ENCODE peak calls at places on chromosomes 16 and 17, in seven cellular contexts. One of them, this sample, is unnamed.

GRCh38 chr16:88331989-88332920 is 50.5 kb upstream of the ZNF469 start:
- DNase-seq in uterus: peak; percentile 61
- DNase-seq in A549: peak; percentile 95
- DNase-seq in dorsolateral prefrontal cortex: no peak
- DNase-seq in CD8-positive, alpha-beta T cell: no peak
- DNase-seq in right atrium auricular region: peak; percentile 79
- DNase-seq in CD8-positive, alpha-beta memory T cell: no peak
- DNase-seq in this sample: peak; percentile 66

GRCh38 chr17:28041844-28042656 is 427 bp upstream of the NLK start:
- DNase-seq in right atrium auricular region: no peak
- DNase-seq in CD8-positive, alpha-beta memory T cell: no peak
- DNase-seq in A549: peak; percentile 35
- DNase-seq in CD8-positive, alpha-beta T cell: no peak
- DNase-seq in uterus: no peak
- DNase-seq in dorsolateral prefrontal cortex: no peak
- DNase-seq in this sample: no peak

GRCh38 chr16:75379911-75380847 is 53.1 kb downstream of the CFDP1 start:
- DNase-seq in uterus: no peak
- DNase-seq in CD8-positive, alpha-beta T cell: peak; percentile 17
- DNase-seq in CD8-positive, alpha-beta memory T cell: peak; percentile 57
- DNase-seq in dorsolateral prefrontal cortex: no peak
- DNase-seq in A549: no peak
- DNase-seq in right atrium auricular region: no peak
- DNase-seq in this sample: no peak

GRCh38 chr16:10122546-10122945 is 59.7 kb downstream of the GRIN2A start:
- DNase-seq in CD8-positive, alpha-beta memory T cell: no peak
- DNase-seq in CD8-positive, alpha-beta T cell: no peak
- DNase-seq in uterus: no peak
- DNase-seq in A549: peak; percentile 10
- DNase-seq in dorsolateral prefrontal cortex: no peak
- DNase-seq in right atrium auricular region: no peak
- DNase-seq in this sample: peak; percentile 40

GRCh38 chr16:77812856-77813523 is 24.6 kb downstream of the VAT1L start:
- DNase-seq in dorsolateral prefrontal cortex: no peak
- DNase-seq in CD8-positive, alpha-beta memory T cell: no peak
- DNase-seq in CD8-positive, alpha-beta T cell: no peak
- DNase-seq in uterus: no peak
- DNase-seq in A549: no peak
- DNase-seq in right atrium auricular region: no peak
- DNase-seq in this sample: no peak

GRCh38 chr16:87840462-87840978 is 28.8 kb downstream of the SLC7A5 start:
- DNase-seq in uterus: no peak
- DNase-seq in right atrium auricular region: no peak
- DNase-seq in A549: no peak
- DNase-seq in dorsolateral prefrontal cortex: no peak
- DNase-seq in CD8-positive, alpha-beta memory T cell: no peak
- DNase-seq in CD8-positive, alpha-beta T cell: no peak
- DNase-seq in this sample: no peak

GRCh38 chr17:76268015-76268749 is 3.0 kb downstream of the UBALD2 start:
- DNase-seq in A549: no peak
- DNase-seq in dorsolateral prefrontal cortex: peak; percentile 82
- DNase-seq in CD8-positive, alpha-beta T cell: peak; percentile 57
- DNase-seq in right atrium auricular region: peak; percentile 94
- DNase-seq in uterus: peak; percentile 61
- DNase-seq in CD8-positive, alpha-beta memory T cell: peak; percentile 66
- DNase-seq in this sample: peak; percentile 82

GRCh38 chr16:81035975-81036750 is 521 bp downstream of the ATMIN start:
- DNase-seq in A549: peak; percentile 25
- DNase-seq in right atrium auricular region: no peak
- DNase-seq in CD8-positive, alpha-beta T cell: no peak
- DNase-seq in CD8-positive, alpha-beta memory T cell: no peak
- DNase-seq in uterus: no peak
- DNase-seq in dorsolateral prefrontal cortex: peak; percentile 22
- DNase-seq in this sample: peak; percentile 37

GRCh38 chr17:18946536-18946935 is 5.4 kb upstream of the SLC5A10 start:
- DNase-seq in right atrium auricular region: no peak
- DNase-seq in CD8-positive, alpha-beta T cell: no peak
- DNase-seq in dorsolateral prefrontal cortex: no peak
- DNase-seq in uterus: no peak
- DNase-seq in CD8-positive, alpha-beta memory T cell: no peak
- DNase-seq in A549: no peak
- DNase-seq in this sample: no peak

GRCh38 chr17:72976971-72977767 is 115.3 kb downstream of the SLC39A11 start:
- DNase-seq in CD8-positive, alpha-beta T cell: no peak
- DNase-seq in CD8-positive, alpha-beta memory T cell: no peak
- DNase-seq in A549: peak; percentile 65
- DNase-seq in dorsolateral prefrontal cortex: no peak
- DNase-seq in right atrium auricular region: peak; percentile 72
- DNase-seq in uterus: peak; percentile 45
- DNase-seq in this sample: peak; percentile 46

GRCh38 chr16:17832738-17833137 is 362.0 kb upstream of the XYLT1 start:
- DNase-seq in A549: no peak
- DNase-seq in right atrium auricular region: no peak
- DNase-seq in uterus: no peak
- DNase-seq in dorsolateral prefrontal cortex: no peak
- DNase-seq in CD8-positive, alpha-beta memory T cell: no peak
- DNase-seq in CD8-positive, alpha-beta T cell: no peak
- DNase-seq in this sample: no peak

GRCh38 chr17:75242461-75243042 is 18.9 kb downstream of the GGA3 start:
- DNase-seq in CD8-positive, alpha-beta memory T cell: peak; percentile 15
- DNase-seq in right atrium auricular region: no peak
- DNase-seq in A549: no peak
- DNase-seq in uterus: no peak
- DNase-seq in dorsolateral prefrontal cortex: no peak
- DNase-seq in CD8-positive, alpha-beta T cell: no peak
- DNase-seq in this sample: no peak

GRCh38 chr17:75241143-75241430 is 20.3 kb downstream of the GGA3 start:
- DNase-seq in CD8-positive, alpha-beta T cell: no peak
- DNase-seq in dorsolateral prefrontal cortex: no peak
- DNase-seq in right atrium auricular region: no peak
- DNase-seq in uterus: no peak
- DNase-seq in CD8-positive, alpha-beta memory T cell: no peak
- DNase-seq in A549: no peak
- DNase-seq in this sample: no peak

GRCh38 chr17:75240394-75241142 is 20.8 kb downstream of the GGA3 start:
- DNase-seq in CD8-positive, alpha-beta memory T cell: peak; percentile 27
- DNase-seq in CD8-positive, alpha-beta T cell: no peak
- DNase-seq in A549: peak; percentile 81
- DNase-seq in uterus: no peak
- DNase-seq in right atrium auricular region: no peak
- DNase-seq in dorsolateral prefrontal cortex: peak; percentile 58
- DNase-seq in this sample: no peak

GRCh38 chr17:75241502-75241901 is 19.9 kb downstream of the GGA3 start:
- DNase-seq in CD8-positive, alpha-beta memory T cell: no peak
- DNase-seq in A549: no peak
- DNase-seq in uterus: no peak
- DNase-seq in right atrium auricular region: no peak
- DNase-seq in dorsolateral prefrontal cortex: no peak
- DNase-seq in CD8-positive, alpha-beta T cell: no peak
- DNase-seq in this sample: no peak

DNA sequence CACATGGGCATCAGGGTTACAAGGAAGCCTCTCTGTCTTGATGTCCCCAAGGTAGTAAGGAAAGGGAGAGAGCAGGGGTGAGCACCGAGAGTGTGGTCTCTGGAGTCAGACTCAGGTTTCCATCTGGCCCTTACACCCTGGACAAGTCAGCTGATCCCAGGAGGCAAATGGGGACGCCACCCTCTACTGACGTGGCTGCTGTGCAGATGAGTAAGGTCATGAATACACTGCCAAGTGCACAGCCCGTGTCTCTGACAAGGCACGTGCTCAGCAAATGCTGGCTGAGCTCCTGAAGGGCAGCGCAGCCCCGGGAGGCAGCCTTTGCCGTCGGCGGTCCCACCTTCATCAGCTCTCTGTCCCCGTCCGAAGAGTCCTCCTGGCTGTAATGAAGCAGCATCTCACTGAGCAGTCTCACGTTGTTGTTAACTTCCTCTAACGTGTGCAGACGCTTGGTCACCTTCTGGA is 19.4 kb downstream of the GGA3 start:
- DNase-seq in right atrium auricular region: no peak
- DNase-seq in uterus: no peak
- DNase-seq in dorsolateral prefrontal cortex: no peak
- DNase-seq in A549: no peak
- DNase-seq in CD8-positive, alpha-beta memory T cell: no peak
- DNase-seq in CD8-positive, alpha-beta T cell: no peak
- DNase-seq in this sample: no peak
- H3K4me3 ChIP-seq in right atrium auricular region: no peak overlapping the region
- H3K4me3 ChIP-seq in uterus: no peak overlapping the region
- H3K4me3 ChIP-seq in dorsolateral prefrontal cortex: no peak overlapping the region
- H3K4me3 ChIP-seq in A549: no peak overlapping the region
- H3K4me3 ChIP-seq in CD8-positive, alpha-beta memory T cell: no peak overlapping the region
- H3K4me3 ChIP-seq in CD8-positive, alpha-beta T cell: no peak overlapping the region
- H3K4me3 ChIP-seq in this sample: no peak overlapping the region

GRCh38 chr16:11800385-11800718 is 3.3 kb upstream of the ZC3H7A start:
- DNase-seq in uterus: no peak
- DNase-seq in CD8-positive, alpha-beta T cell: no peak
- DNase-seq in CD8-positive, alpha-beta memory T cell: no peak
- DNase-seq in dorsolateral prefrontal cortex: no peak
- DNase-seq in A549: no peak
- DNase-seq in right atrium auricular region: no peak
- DNase-seq in this sample: no peak

GRCh38 chr16:11799017-11799381 is 1.9 kb upstream of the ZC3H7A start:
- DNase-seq in CD8-positive, alpha-beta T cell: no peak
- DNase-seq in dorsolateral prefrontal cortex: no peak
- DNase-seq in right atrium auricular region: no peak
- DNase-seq in A549: no peak
- DNase-seq in CD8-positive, alpha-beta memory T cell: no peak
- DNase-seq in uterus: no peak
- DNase-seq in this sample: no peak

GRCh38 chr16:11797957-11798299 is 870 bp upstream of the ZC3H7A start:
- DNase-seq in right atrium auricular region: no peak
- DNase-seq in CD8-positive, alpha-beta memory T cell: no peak
- DNase-seq in A549: peak; percentile 22
- DNase-seq in CD8-positive, alpha-beta T cell: no peak
- DNase-seq in uterus: no peak
- DNase-seq in dorsolateral prefrontal cortex: peak; percentile 5
- DNase-seq in this sample: peak; percentile 33

GRCh38 chr16:11801481-11802021 is 4.5 kb upstream of the ZC3H7A start:
- DNase-seq in CD8-positive, alpha-beta memory T cell: no peak
- DNase-seq in A549: no peak
- DNase-seq in CD8-positive, alpha-beta T cell: no peak
- DNase-seq in dorsolateral prefrontal cortex: no peak
- DNase-seq in uterus: no peak
- DNase-seq in right atrium auricular region: no peak
- DNase-seq in this sample: no peak

DNA sequence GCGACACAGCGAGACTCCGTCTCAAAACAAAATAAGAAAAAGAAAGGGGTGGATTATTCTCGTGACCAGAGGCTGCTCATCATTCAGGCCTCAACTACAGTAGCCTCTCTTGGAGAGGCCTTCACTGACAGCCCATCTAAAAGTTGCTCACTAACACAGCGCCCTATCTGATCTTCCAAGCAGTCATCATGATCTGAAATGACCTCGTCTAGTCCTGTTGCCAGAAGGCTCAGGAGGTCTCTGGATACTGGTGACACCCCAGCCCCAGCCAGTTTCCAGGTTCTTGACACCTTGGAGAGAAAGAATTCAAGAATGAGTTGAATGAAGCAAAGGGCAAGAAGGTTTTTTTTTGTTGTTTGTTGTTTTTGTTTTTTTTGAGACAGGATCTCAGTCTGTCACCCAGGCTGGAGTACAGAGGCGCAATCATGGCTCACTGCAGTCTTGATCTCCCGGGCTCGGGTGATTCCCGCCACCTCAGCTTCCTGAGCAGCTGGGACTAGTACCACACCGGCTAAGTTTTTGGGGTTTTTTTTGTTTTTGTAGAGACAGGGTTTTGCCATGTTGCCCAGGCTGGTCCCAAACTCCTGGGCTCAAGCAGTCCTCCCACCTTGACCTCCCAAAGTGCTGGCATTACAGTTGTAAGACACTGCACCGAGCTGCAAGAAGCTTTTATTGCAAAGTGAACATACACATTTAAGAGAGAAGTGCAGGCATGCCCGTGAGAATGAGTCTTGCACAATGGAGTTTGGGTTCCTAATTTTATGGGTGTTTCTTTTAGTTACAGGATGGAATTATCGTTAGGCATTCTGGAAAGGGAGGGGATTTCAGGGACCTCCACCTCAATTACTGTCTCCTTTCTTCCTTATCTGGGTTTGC is 2.7 kb upstream of the ZC3H7A start:
- DNase-seq in dorsolateral prefrontal cortex: no peak
- DNase-seq in CD8-positive, alpha-beta memory T cell: no peak
- DNase-seq in uterus: no peak
- DNase-seq in CD8-positive, alpha-beta T cell: no peak
- DNase-seq in A549: no peak
- DNase-seq in right atrium auricular region: no peak
- DNase-seq in this sample: no peak
- H3K27ac ChIP-seq in dorsolateral prefrontal cortex: no peak overlapping the region
- H3K27ac ChIP-seq in CD8-positive, alpha-beta memory T cell: peak overlapping the region; percentile 2
- H3K27ac ChIP-seq in uterus: peak overlapping the region; percentile 6
- H3K27ac ChIP-seq in CD8-positive, alpha-beta T cell: no peak overlapping the region
- H3K27ac ChIP-seq in A549: no peak overlapping the region
- H3K27ac ChIP-seq in right atrium auricular region: no peak overlapping the region
- H3K27ac ChIP-seq in this sample: no peak overlapping the region

DNA sequence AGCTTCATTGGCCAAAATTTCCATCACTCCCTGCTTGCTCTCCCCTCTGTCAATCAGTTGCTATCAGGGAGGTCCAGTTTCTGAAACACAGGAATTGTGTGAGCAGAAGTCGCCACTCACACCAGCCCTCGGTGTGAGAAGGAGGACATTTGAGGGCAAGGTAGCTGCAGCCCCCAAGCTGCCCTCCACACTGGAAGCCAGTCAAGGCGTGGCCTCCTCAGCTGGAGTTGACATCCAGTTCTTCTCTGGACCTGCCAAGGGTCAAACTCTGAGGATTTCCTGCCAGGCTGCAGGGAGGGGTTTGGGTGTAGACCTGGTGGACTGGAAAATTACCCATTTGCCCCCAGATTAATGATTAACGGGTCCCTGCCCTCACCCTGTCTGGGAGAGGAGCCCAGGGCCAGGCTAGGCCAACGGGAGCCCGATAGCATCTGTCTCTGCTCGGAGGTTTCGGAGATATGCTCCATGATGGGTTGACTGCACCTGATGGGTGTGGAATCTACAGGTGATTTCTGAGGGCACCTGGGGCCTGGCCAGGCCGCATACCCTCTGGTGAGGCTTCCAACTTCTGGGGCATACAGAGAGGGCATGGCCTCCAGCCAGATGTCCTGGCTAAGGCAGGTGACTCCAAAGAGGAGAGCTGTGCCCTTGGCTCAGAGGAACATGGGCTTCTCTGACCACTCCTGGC is 18.9 kb downstream of the WNT9B start:
- DNase-seq in CD8-positive, alpha-beta T cell: no peak
- DNase-seq in dorsolateral prefrontal cortex: no peak
- DNase-seq in CD8-positive, alpha-beta memory T cell: no peak
- DNase-seq in A549: no peak
- DNase-seq in uterus: no peak
- DNase-seq in right atrium auricular region: no peak
- DNase-seq in this sample: peak; percentile 74
- H3K4me3 ChIP-seq in CD8-positive, alpha-beta T cell: no peak overlapping the region
- H3K4me3 ChIP-seq in dorsolateral prefrontal cortex: no peak overlapping the region
- H3K4me3 ChIP-seq in CD8-positive, alpha-beta memory T cell: no peak overlapping the region
- H3K4me3 ChIP-seq in A549: no peak overlapping the region
- H3K4me3 ChIP-seq in uterus: no peak overlapping the region
- H3K4me3 ChIP-seq in right atrium auricular region: no peak overlapping the region
- H3K4me3 ChIP-seq in this sample: no peak overlapping the region

DNA sequence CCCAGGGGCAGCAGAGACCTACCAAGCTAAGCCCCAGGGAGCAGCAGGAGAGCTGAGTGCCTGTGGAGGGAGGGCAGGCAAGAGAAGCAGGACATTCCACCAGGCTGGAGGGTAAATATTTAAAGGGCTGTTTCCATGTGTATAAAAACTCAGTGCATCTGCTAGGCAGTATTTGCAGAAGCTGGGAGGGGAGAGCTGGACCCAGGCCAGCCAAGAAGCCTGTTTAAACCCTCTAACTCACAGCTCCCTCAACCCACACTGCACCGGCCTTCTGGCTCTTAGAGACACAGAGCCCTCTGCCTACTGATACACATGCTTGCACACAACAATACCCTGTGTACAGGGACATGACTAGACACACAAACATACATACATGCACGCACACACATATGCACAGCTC is 22.4 kb upstream of the TMEM132E start:
- DNase-seq in CD8-positive, alpha-beta memory T cell: no peak
- DNase-seq in uterus: no peak
- DNase-seq in CD8-positive, alpha-beta T cell: no peak
- DNase-seq in right atrium auricular region: no peak
- DNase-seq in A549: no peak
- DNase-seq in dorsolateral prefrontal cortex: no peak
- DNase-seq in this sample: no peak
- H3K27ac ChIP-seq in CD8-positive, alpha-beta memory T cell: no peak overlapping the region
- H3K27ac ChIP-seq in uterus: no peak overlapping the region
- H3K27ac ChIP-seq in CD8-positive, alpha-beta T cell: no peak overlapping the region
- H3K27ac ChIP-seq in right atrium auricular region: no peak overlapping the region
- H3K27ac ChIP-seq in A549: no peak overlapping the region
- H3K27ac ChIP-seq in dorsolateral prefrontal cortex: no peak overlapping the region
- H3K27ac ChIP-seq in this sample: no peak overlapping the region